ENCODE peak calls at places on chromosomes 12 and 14, in five cellular contexts. R, N, C, H and T are unnamed samples.

GRCh38 chr12:78470354-78471195 is 394.0 kb upstream of the SYT1 start:
- DNase-seq in C (peak; percentile 60), H (peak; percentile 48), N (peak; percentile 29), R (no peak), T (peak; percentile 66)

GRCh38 chr12:111257435-111257902 is 111.4 kb downstream of the PHETA1 start:
- DNase-seq in R (no peak), C (no peak), N (no peak), H (no peak), T (no peak)

GRCh38 chr12:80627773-80628172 is 79.7 kb upstream of the MYF6 start:
- DNase-seq in R (peak; percentile 46), C (peak; percentile 85), N (no peak), H (no peak), T (peak; percentile 88)

GRCh38 chr12:19144985-19145384 is 15.5 kb downstream of the PLEKHA5 start:
- DNase-seq in R (no peak), H (peak; percentile 60), N (no peak), C (no peak), T (no peak)

GRCh38 chr12:107748472-107748871 is 12.5 kb downstream of the PRDM4 start:
- DNase-seq in H (no peak), N (no peak), C (peak; percentile 81), R (peak; percentile 27), T (peak; percentile 78)

GRCh38 chr12:105773501-105773900 is 365.3 kb downstream of the NUAK1 start:
- DNase-seq in H (no peak), R (no peak), N (no peak), C (no peak), T (no peak)

GRCh38 chr12:132904718-132905328 is 17.4 kb upstream of the CHFR start:
- DNase-seq in N (peak; percentile 88), R (no peak), C (no peak), H (no peak), T (peak; percentile 46)

GRCh38 chr12:124172646-124173045 is 122.2 kb upstream of the RFLNA start:
- DNase-seq in N (no peak), H (no peak), R (peak; percentile 32), C (no peak), T (no peak)

GRCh38 chr12:93838180-93838579 is 161.0 kb downstream of the CRADD start:
- DNase-seq in C (no peak), N (no peak), H (no peak), R (no peak), T (no peak)

GRCh38 chr12:57889541-57889989 is 43.0 kb upstream of the CTDSP2 start:
- DNase-seq in C (peak; percentile 93), H (no peak), N (peak; percentile 89), R (peak; percentile 81), T (peak; percentile 97)

GRCh38 chr14:92880351-92880750 is 42.6 kb upstream of the CHGA start:
- DNase-seq in R (no peak), C (no peak), H (no peak), N (no peak), T (no peak)

GRCh38 chr14:75822522-75823288 is 159.1 kb downstream of the TGFB3 start:
- DNase-seq in C (peak; percentile 85), H (no peak), R (peak; percentile 51), N (no peak), T (peak; percentile 70)

DNA sequence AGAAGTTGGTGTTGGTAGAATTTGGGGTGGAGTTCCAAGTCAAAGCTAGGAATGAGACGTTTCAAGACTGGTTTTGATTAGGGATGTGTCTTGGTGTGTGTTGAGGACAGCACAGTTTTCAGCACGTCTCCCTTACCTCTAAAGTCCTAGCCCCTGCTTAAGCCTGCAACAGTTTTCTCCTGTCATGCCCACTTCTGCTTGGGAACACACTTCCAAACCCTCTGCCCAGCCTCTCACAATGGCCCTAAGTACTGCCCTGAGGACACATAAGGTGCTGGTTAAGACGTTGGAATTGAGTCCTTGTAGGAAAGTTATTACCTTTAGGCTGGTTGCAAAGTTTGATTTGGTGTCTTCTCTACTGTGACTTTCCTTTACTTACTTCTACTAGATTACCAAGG is 710 bp upstream of the BMAL2 start:
- DNase-seq in N (no peak), H (no peak), C (no peak), R (no peak), T (no peak)
- H3K4me3 ChIP-seq in N (no peak overlapping the region), H (peak overlapping the region; percentile 87), C (peak overlapping the region; percentile 69), R (peak overlapping the region; percentile 56), T (peak overlapping the region; percentile 67)

GRCh38 chr14:68395585-68395984 is 397.3 kb downstream of the ZFP36L1 start:
- DNase-seq in R (peak; percentile 49), H (no peak), N (peak; percentile 77), C (peak; percentile 76), T (peak; percentile 67)

GRCh38 chr14:68396411-68396930 is 396.4 kb downstream of the ZFP36L1 start:
- DNase-seq in N (no peak), R (no peak), C (no peak), H (no peak), T (no peak)

GRCh38 chr14:68399971-68400370 is 392.9 kb downstream of the ZFP36L1 start:
- DNase-seq in H (no peak), R (no peak), C (no peak), N (no peak), T (no peak)

GRCh38 chr14:68397827-68398226 is 395.0 kb downstream of the ZFP36L1 start:
- DNase-seq in C (peak; percentile 74), H (peak; percentile 54), N (no peak), R (peak; percentile 73), T (peak; percentile 58)

GRCh38 chr14:68397371-68397779 is 395.5 kb downstream of the ZFP36L1 start:
- DNase-seq in R (no peak), H (peak; percentile 50), N (peak; percentile 50), C (no peak), T (no peak)
- H3K4me3 ChIP-seq in R (no peak overlapping the region), H (no peak overlapping the region), N (no peak overlapping the region), C (no peak overlapping the region), T (no peak overlapping the region)

DNA sequence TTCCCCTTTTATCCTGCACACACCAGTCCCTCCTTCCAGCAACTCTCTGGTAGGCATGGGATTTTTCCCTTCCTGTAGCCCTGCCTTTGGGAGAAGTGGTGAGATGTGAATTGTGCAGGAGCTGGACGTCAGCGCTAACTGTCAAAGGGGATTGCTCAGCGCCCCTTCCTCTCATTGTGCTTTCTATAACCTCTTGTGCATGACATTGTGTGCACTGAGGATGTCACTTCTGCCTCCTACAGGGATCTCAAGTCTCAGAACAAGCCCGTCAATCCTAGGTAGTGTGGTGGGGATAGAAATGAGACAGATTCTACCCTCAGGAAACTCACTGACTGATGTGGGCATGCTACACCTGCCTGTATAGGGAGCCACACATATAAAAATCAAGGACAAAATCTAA is 8.7 kb downstream of the KCNA5 start:
- DNase-seq in N (no peak), H (no peak), R (no peak), C (no peak), T (no peak)
- H3K4me3 ChIP-seq in N (no peak overlapping the region), H (no peak overlapping the region), R (no peak overlapping the region), C (no peak overlapping the region), T (no peak overlapping the region)

DNA sequence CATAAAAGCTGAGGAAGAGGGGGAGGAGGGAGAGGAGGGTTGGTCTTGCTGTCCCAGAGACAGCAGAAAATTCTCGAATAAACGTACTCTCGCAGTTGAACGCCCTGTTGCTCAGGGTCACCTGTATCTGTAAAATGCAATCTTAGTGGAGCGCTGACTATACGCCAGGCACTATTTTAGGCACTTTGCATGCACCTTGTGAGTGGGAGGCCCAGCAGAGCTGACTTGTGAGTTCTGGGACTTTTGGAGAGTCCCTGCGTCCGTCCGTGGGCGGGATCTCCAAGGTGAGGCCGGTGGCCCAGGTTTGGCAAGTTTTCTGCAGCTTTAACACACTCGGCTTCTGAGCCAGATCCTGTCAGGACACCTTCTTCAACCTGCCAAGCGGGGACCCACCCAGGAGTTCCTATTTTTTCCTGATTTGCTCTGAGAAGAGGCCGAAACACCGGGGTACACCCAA is 32.5 kb upstream of the PLEKHG6 start:
- DNase-seq in N (no peak), H (peak; percentile 72), C (no peak), R (no peak), T (no peak)
- H3K4me3 ChIP-seq in N (peak overlapping the region; percentile 51), H (peak overlapping the region; percentile 52), C (peak overlapping the region; percentile 56), R (peak overlapping the region; percentile 36), T (peak overlapping the region; percentile 38)

GRCh38 chr14:56953884-56954283 is 143.6 kb upstream of the OTX2 start:
- DNase-seq in N (no peak), C (no peak), R (no peak), H (no peak), T (no peak)

GRCh38 chr14:56963381-56963780 is 153.1 kb upstream of the OTX2 start:
- DNase-seq in N (no peak), C (no peak), H (no peak), R (no peak), T (no peak)

GRCh38 chr14:56962431-56962830 is 152.2 kb upstream of the OTX2 start:
- DNase-seq in H (no peak), N (no peak), R (no peak), C (no peak), T (no peak)

GRCh38 chr14:56964885-56965284 is 154.6 kb upstream of the OTX2 start:
- DNase-seq in N (no peak), R (no peak), H (no peak), C (no peak), T (no peak)

GRCh38 chr14:56959869-56960268 is 149.6 kb upstream of the OTX2 start:
- DNase-seq in R (no peak), N (no peak), C (no peak), H (no peak), T (no peak)
- H3K4me3 ChIP-seq in R (no peak overlapping the region), N (no peak overlapping the region), C (no peak overlapping the region), H (no peak overlapping the region), T (no peak overlapping the region)